ENCODE peak calls at places on chromosome 11, in four cellular contexts. D is PC-9, R is breast epithelium, C is tibial artery. T is an unnamed sample.

GRCh38 chr11:2576116-2576515 is 123.7 kb downstream of the KCNQ1OT1 start:
- DNase-seq in D (no peak), R (no peak), C (peak), T (peak)

GRCh38 chr11:112619106-112619505 is 342.1 kb upstream of the NCAM1 start:
- DNase-seq in D (no peak), R (no peak), C (no peak), T (no peak)

GRCh38 chr11:31500560-31500959 is 8.9 kb downstream of the IMMP1L start:
- DNase-seq in D (no peak), R (no peak), C (no peak), T (no peak)

GRCh38 chr11:20909995-20910726 is 240.8 kb downstream of the NELL1 start:
- DNase-seq in D (no peak), R (no peak), C (no peak), T (no peak)

GRCh38 chr11:23755076-23755475 is 741.8 kb upstream of the LUZP2 start:
- DNase-seq in D (no peak), R (no peak), C (no peak), T (no peak)

GRCh38 chr11:44592125-44592643 is 26.7 kb downstream of the CD82 start:
- DNase-seq in D (no peak), R (no peak), C (peak), T (no peak)

GRCh38 chr11:77154381-77155081 is 26.5 kb downstream of the MYO7A start:
- DNase-seq in D (no peak), R (no peak), C (no peak), T (no peak)

GRCh38 chr11:71302534-71302909 is 50.1 kb upstream of the SHANK2 start:
- DNase-seq in D (no peak), R (no peak), C (peak), T (no peak)

GRCh38 chr11:74397531-74398243 is 546 bp downstream of the PGM2L1 start:
- DNase-seq in D (peak), R (no peak), C (no peak), T (peak)

GRCh38 chr11:43644626-43645299 is 35.8 kb upstream of the HSD17B12 start:
- DNase-seq in D (peak), R (no peak), C (no peak), T (no peak)

GRCh38 chr11:60914620-60915249 is 777 bp downstream of the TMEM109 start:
- DNase-seq in D (no peak), R (no peak), C (no peak), T (peak)

GRCh38 chr11:16606784-16607674 is 131.4 kb upstream of the C11orf58 start:
- DNase-seq in D (no peak), R (no peak), C (peak), T (peak)

GRCh38 chr11:107018274-107018901 is at the start of gene GUCY1A2:
- DNase-seq in D (no peak), R (no peak), C (no peak), T (peak)

GRCh38 chr11:129643031-129643721 is 172.5 kb upstream of the TMEM45B start:
- DNase-seq in D (peak), R (peak), C (no peak), T (no peak)

GRCh38 chr11:17852246-17852645 is 117.7 kb downstream of the KCNC1 start:
- DNase-seq in D (no peak), R (no peak), C (no peak), T (no peak)

DNA sequence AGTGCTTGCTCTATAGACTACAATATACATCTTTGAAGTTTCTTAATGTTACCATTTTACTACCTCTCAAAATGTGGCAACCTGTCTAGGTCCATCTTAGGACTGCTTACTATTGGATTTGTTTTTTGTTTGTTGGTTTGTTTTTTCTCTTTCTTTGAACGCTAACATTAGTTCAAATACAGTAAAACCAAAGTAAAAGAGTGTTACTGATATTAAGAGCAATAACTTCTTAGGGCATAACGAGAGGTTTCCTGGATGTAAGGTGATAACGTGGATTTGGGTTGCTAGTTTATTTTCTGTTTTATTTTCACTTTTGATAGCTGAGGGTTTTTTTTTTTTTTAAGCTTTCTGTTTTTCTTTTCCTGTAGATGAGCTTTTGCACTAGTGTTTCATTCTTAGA is 43.6 kb downstream of the TMEM135 start:
- DNase-seq in D (no peak), R (no peak), C (no peak), T (no peak)
- TF ChIP-seq CTCF in D (no peak), R (no peak), C (no peak), T (no peak)

GRCh38 chr11:104853276-104853675 is 45.0 kb downstream of the CASP12 start:
- DNase-seq in D (no peak), R (no peak), C (no peak), T (no peak)

GRCh38 chr11:104856607-104857006 is 41.7 kb downstream of the CASP12 start:
- DNase-seq in D (no peak), R (no peak), C (no peak), T (no peak)

DNA sequence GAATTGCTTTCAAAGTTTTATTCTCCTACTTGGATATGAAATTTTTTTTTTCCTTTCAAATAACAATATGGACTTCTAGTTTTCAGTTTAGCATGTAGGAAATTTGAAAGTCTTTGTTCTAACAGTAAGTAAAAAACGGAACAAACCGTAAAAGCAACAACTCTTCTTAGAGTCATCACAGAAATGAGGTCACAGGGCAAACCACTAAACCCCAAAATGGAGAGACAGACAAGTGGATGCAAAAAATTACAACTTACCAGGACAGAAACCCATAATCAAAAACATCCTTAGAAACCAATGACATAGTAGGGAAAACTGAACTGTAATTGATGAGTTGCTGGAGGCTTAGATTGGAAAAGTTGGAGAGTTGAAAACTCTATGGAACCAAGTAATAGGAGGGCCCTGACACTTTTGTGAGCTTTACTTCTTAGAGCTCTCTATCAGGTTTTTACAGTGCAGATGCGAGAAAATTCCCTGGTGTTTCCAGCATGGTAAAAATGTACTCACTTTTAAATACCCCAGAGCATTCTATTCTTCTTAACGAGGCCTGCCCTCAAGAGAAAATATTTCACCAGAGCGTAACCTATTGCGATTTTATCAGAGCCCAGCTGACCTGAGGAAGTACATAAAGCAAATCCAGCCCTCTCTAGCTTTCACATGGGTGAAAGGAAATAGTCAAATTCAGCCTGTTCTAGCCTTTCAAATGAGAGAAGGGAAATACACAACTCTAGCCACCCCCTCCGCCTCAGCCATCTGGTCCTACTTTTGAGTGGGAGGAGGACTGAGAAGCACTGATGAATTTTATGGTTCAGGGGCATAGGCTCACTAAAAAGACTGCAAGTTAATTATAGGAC is 39.2 kb downstream of the CASP12 start:
- DNase-seq in D (no peak), R (no peak), C (no peak), T (no peak)
- TF ChIP-seq CTCF in D (no peak), R (no peak), C (no peak), T (no peak)

DNA sequence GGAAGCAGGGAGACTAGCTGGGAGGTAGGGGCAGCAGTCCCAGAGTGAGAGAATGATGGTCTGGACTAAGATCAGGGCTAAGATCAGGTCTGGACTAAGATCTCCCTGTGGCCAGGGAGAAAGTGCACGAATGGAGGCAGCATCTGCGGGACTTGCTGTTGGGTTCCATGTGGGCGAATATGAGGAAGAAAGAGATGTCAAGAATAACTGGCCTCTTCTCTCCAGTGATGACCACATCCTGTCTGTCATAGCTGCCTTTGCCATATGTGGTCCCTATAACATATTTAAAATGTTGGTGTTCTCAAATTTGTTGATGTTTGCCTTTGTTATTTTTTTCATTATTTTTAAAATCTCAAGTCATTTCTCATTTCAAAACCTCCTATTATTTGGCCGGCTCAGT is 27.4 kb upstream of the CXCR5 start:
- DNase-seq in D (peak), R (no peak), C (no peak), T (no peak)
- TF ChIP-seq CTCF in D (no peak), R (no peak), C (no peak), T (no peak)

GRCh38 chr11:62602141-62603071 is 741 bp upstream of the MTA2 start:
- DNase-seq in D (no peak), R (peak), C (peak), T (peak)
- TF ChIP-seq CTCF in D (no peak), R (no peak), C (peak), T (no peak)

DNA sequence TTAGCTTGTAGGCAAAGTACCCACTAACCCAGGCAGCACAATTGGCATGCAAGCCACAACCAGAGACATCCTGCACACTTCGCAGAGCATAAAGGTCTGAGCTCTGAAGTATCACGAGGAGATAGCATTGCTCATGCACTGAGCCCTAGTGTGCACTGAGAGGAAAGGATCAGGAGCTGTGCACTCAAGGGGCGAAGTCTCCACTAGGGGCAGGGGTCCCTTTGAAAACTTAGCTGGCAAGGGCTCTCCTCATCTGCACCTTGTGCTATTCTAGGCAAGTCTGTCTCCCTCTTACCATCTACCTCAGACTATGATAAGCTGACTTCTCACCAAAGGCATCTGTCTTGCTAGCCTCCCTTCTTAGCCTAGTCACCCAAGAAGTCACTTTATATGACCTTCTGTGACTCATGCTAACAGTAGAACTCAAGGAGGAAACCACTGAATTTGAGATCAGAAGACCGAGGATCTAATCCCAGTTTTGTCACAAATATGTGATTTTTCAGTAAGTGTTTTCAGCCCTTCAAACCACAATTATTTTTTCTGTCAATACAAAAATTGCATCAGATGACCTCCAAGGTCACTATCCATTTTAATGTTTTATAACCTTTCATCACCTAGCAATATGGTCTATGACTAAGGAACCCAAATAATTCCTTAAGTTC is 1078.0 kb downstream of the NTM start:
- DNase-seq in D (no peak), R (no peak), C (no peak), T (no peak)
- TF ChIP-seq CTCF in D (no peak), R (no peak), C (no peak), T (peak)

GRCh38 chr11:56624661-56625110 is 10.0 kb upstream of the OR5M1 start:
- DNase-seq in D (peak), R (no peak), C (no peak), T (no peak)
- TF ChIP-seq CTCF in D (peak), R (no peak), C (peak), T (no peak)

GRCh38 chr11:65538915-65539374 is 14.1 kb downstream of the SCYL1 start:
- DNase-seq in D (no peak), R (no peak), C (no peak), T (no peak)
- TF ChIP-seq CTCF in D (no peak), R (no peak), C (no peak), T (no peak)

GRCh38 chr11:57205046-57205671 is 23.4 kb downstream of the LRRC55 start:
- DNase-seq in D (peak), R (no peak), C (no peak), T (peak)
- TF ChIP-seq CTCF in D (no peak), R (no peak), C (no peak), T (no peak)

GRCh38 chr11:119728651-119729580 is at the start of gene NECTIN1:
- DNase-seq in D (peak), R (peak), C (peak), T (peak)
- TF ChIP-seq CTCF in D (peak), R (peak), C (peak), T (peak)

GRCh38 chr11:9606799-9607510 is 33.5 kb downstream of the WEE1 start:
- DNase-seq in D (no peak), R (no peak), C (no peak), T (peak)
- TF ChIP-seq CTCF in D (no peak), R (no peak), C (no peak), T (peak)

T was measured in WERI-Rb-1.